ENCODE peak calls at places on chromosomes 3 and 15, in six cellular contexts. One of them, this sample, is unnamed.

GRCh38 chr15:91997163-91997562 is 143.7 kb downstream of the SLCO3A1 start:
- DNase-seq in activated CD4-positive, alpha-beta T cell treated with anti-CD3 and anti-CD28 coated beads, Interleukin-2, amount 50 U/mL, for 48 hours: no peak
- DNase-seq in NCI-H1092 treated with DMSO at 0.1 percent for 48 hours: no peak
- DNase-seq in dermis microvascular lymphatic vessel endothelial cell: no peak
- DNase-seq in HFF-Myc: no peak
- DNase-seq in AG09319: no peak
- DNase-seq in this sample: no peak

GRCh38 chr3:186308549-186308948 is 53.5 kb downstream of the DGKG start:
- DNase-seq in activated CD4-positive, alpha-beta T cell treated with anti-CD3 and anti-CD28 coated beads, Interleukin-2, amount 50 U/mL, for 48 hours: no peak
- DNase-seq in HFF-Myc: no peak
- DNase-seq in NCI-H1092 treated with DMSO at 0.1 percent for 48 hours: no peak
- DNase-seq in AG09319: no peak
- DNase-seq in dermis microvascular lymphatic vessel endothelial cell: no peak
- DNase-seq in this sample: no peak

GRCh38 chr15:35379972-35380371 is 166.0 kb downstream of the DPH6 start:
- DNase-seq in AG09319: no peak
- DNase-seq in HFF-Myc: no peak
- DNase-seq in dermis microvascular lymphatic vessel endothelial cell: no peak
- DNase-seq in activated CD4-positive, alpha-beta T cell treated with anti-CD3 and anti-CD28 coated beads, Interleukin-2, amount 50 U/mL, for 48 hours: no peak
- DNase-seq in NCI-H1092 treated with DMSO at 0.1 percent for 48 hours: no peak
- DNase-seq in this sample: no peak

GRCh38 chr3:194527726-194528125 is 40.9 kb upstream of the ATP13A3 start:
- DNase-seq in dermis microvascular lymphatic vessel endothelial cell: no peak
- DNase-seq in AG09319: no peak
- DNase-seq in NCI-H1092 treated with DMSO at 0.1 percent for 48 hours: no peak
- DNase-seq in HFF-Myc: no peak
- DNase-seq in activated CD4-positive, alpha-beta T cell treated with anti-CD3 and anti-CD28 coated beads, Interleukin-2, amount 50 U/mL, for 48 hours: no peak
- DNase-seq in this sample: no peak

GRCh38 chr15:45715528-45715927 is 80.7 kb downstream of the SQOR start:
- DNase-seq in HFF-Myc: no peak
- DNase-seq in NCI-H1092 treated with DMSO at 0.1 percent for 48 hours: peak
- DNase-seq in activated CD4-positive, alpha-beta T cell treated with anti-CD3 and anti-CD28 coated beads, Interleukin-2, amount 50 U/mL, for 48 hours: no peak
- DNase-seq in dermis microvascular lymphatic vessel endothelial cell: peak
- DNase-seq in AG09319: no peak
- DNase-seq in this sample: peak

GRCh38 chr15:31487811-31488436 is 161.3 kb downstream of the KLF13 start:
- DNase-seq in AG09319: no peak
- DNase-seq in dermis microvascular lymphatic vessel endothelial cell: peak
- DNase-seq in activated CD4-positive, alpha-beta T cell treated with anti-CD3 and anti-CD28 coated beads, Interleukin-2, amount 50 U/mL, for 48 hours: peak
- DNase-seq in NCI-H1092 treated with DMSO at 0.1 percent for 48 hours: no peak
- DNase-seq in HFF-Myc: no peak
- DNase-seq in this sample: no peak

GRCh38 chr3:193788189-193788946 is 195.4 kb downstream of the OPA1 start:
- DNase-seq in AG09319: no peak
- DNase-seq in activated CD4-positive, alpha-beta T cell treated with anti-CD3 and anti-CD28 coated beads, Interleukin-2, amount 50 U/mL, for 48 hours: peak
- DNase-seq in HFF-Myc: no peak
- DNase-seq in NCI-H1092 treated with DMSO at 0.1 percent for 48 hours: peak
- DNase-seq in dermis microvascular lymphatic vessel endothelial cell: peak
- DNase-seq in this sample: peak

GRCh38 chr15:38819343-38819858 is 254.8 kb upstream of the RASGRP1 start:
- DNase-seq in dermis microvascular lymphatic vessel endothelial cell: no peak
- DNase-seq in HFF-Myc: no peak
- DNase-seq in activated CD4-positive, alpha-beta T cell treated with anti-CD3 and anti-CD28 coated beads, Interleukin-2, amount 50 U/mL, for 48 hours: no peak
- DNase-seq in AG09319: no peak
- DNase-seq in NCI-H1092 treated with DMSO at 0.1 percent for 48 hours: no peak
- DNase-seq in this sample: no peak

GRCh38 chr15:62940755-62941361 is 101.7 kb upstream of the TPM1 start:
- DNase-seq in HFF-Myc: peak
- DNase-seq in NCI-H1092 treated with DMSO at 0.1 percent for 48 hours: no peak
- DNase-seq in activated CD4-positive, alpha-beta T cell treated with anti-CD3 and anti-CD28 coated beads, Interleukin-2, amount 50 U/mL, for 48 hours: peak
- DNase-seq in dermis microvascular lymphatic vessel endothelial cell: peak
- DNase-seq in AG09319: peak
- DNase-seq in this sample: no peak

GRCh38 chr15:45635191-45635638 is 386 bp downstream of the SQOR start:
- DNase-seq in AG09319: no peak
- DNase-seq in activated CD4-positive, alpha-beta T cell treated with anti-CD3 and anti-CD28 coated beads, Interleukin-2, amount 50 U/mL, for 48 hours: peak
- DNase-seq in HFF-Myc: no peak
- DNase-seq in NCI-H1092 treated with DMSO at 0.1 percent for 48 hours: no peak
- DNase-seq in dermis microvascular lymphatic vessel endothelial cell: peak
- DNase-seq in this sample: peak

GRCh38 chr3:169410430-169410829 is 253.1 kb downstream of the MECOM start:
- DNase-seq in AG09319: no peak
- DNase-seq in NCI-H1092 treated with DMSO at 0.1 percent for 48 hours: no peak
- DNase-seq in dermis microvascular lymphatic vessel endothelial cell: peak
- DNase-seq in HFF-Myc: no peak
- DNase-seq in activated CD4-positive, alpha-beta T cell treated with anti-CD3 and anti-CD28 coated beads, Interleukin-2, amount 50 U/mL, for 48 hours: no peak
- DNase-seq in this sample: no peak

GRCh38 chr3:20683912-20684311 is 497.9 kb upstream of the SGO1 start:
- DNase-seq in activated CD4-positive, alpha-beta T cell treated with anti-CD3 and anti-CD28 coated beads, Interleukin-2, amount 50 U/mL, for 48 hours: no peak
- DNase-seq in HFF-Myc: peak
- DNase-seq in AG09319: peak
- DNase-seq in dermis microvascular lymphatic vessel endothelial cell: no peak
- DNase-seq in NCI-H1092 treated with DMSO at 0.1 percent for 48 hours: no peak
- DNase-seq in this sample: no peak

GRCh38 chr3:131303848-131304247 is 77.7 kb upstream of the NUDT16 start:
- DNase-seq in activated CD4-positive, alpha-beta T cell treated with anti-CD3 and anti-CD28 coated beads, Interleukin-2, amount 50 U/mL, for 48 hours: no peak
- DNase-seq in NCI-H1092 treated with DMSO at 0.1 percent for 48 hours: no peak
- DNase-seq in dermis microvascular lymphatic vessel endothelial cell: no peak
- DNase-seq in AG09319: no peak
- DNase-seq in HFF-Myc: no peak
- DNase-seq in this sample: no peak

GRCh38 chr15:56215769-56216168 is 27.9 kb downstream of the RFX7 start:
- DNase-seq in activated CD4-positive, alpha-beta T cell treated with anti-CD3 and anti-CD28 coated beads, Interleukin-2, amount 50 U/mL, for 48 hours: no peak
- DNase-seq in dermis microvascular lymphatic vessel endothelial cell: no peak
- DNase-seq in HFF-Myc: no peak
- DNase-seq in AG09319: no peak
- DNase-seq in NCI-H1092 treated with DMSO at 0.1 percent for 48 hours: peak
- DNase-seq in this sample: no peak

GRCh38 chr3:120678331-120678845 is 3.7 kb downstream of the HGD start:
- DNase-seq in NCI-H1092 treated with DMSO at 0.1 percent for 48 hours: no peak
- DNase-seq in AG09319: peak
- DNase-seq in HFF-Myc: peak
- DNase-seq in activated CD4-positive, alpha-beta T cell treated with anti-CD3 and anti-CD28 coated beads, Interleukin-2, amount 50 U/mL, for 48 hours: no peak
- DNase-seq in dermis microvascular lymphatic vessel endothelial cell: peak
- DNase-seq in this sample: peak

GRCh38 chr3:152466784-152467183 is 198.1 kb downstream of the MBNL1 start:
- DNase-seq in dermis microvascular lymphatic vessel endothelial cell: peak
- DNase-seq in activated CD4-positive, alpha-beta T cell treated with anti-CD3 and anti-CD28 coated beads, Interleukin-2, amount 50 U/mL, for 48 hours: no peak
- DNase-seq in AG09319: no peak
- DNase-seq in HFF-Myc: no peak
- DNase-seq in NCI-H1092 treated with DMSO at 0.1 percent for 48 hours: no peak
- DNase-seq in this sample: peak

GRCh38 chr3:24259901-24260512 is 234.6 kb downstream of the THRB start:
- DNase-seq in activated CD4-positive, alpha-beta T cell treated with anti-CD3 and anti-CD28 coated beads, Interleukin-2, amount 50 U/mL, for 48 hours: no peak
- DNase-seq in NCI-H1092 treated with DMSO at 0.1 percent for 48 hours: no peak
- DNase-seq in HFF-Myc: no peak
- DNase-seq in AG09319: no peak
- DNase-seq in dermis microvascular lymphatic vessel endothelial cell: no peak
- DNase-seq in this sample: no peak